ENCODE peak calls at places on chromosomes 7 and 10, in five cellular contexts. K, X, P, I and F are unnamed samples.
A peak's percentile ranks its signal among the peaks of the same experiment; 100 is the strongest.

GRCh38 chr10:96442017-96442643 is 71.6 kb downstream of the TLL2 start:
- DNase-seq in K (no peak), X (no peak), P (no peak), I (no peak), F (no peak)

GRCh38 chr10:121669010-121669366 is 70.7 kb upstream of the FGFR2 start:
- DNase-seq in K (no peak), X (no peak), P (no peak), I (no peak), F (no peak)

GRCh38 chr7:155994253-155994811 is 182.1 kb upstream of the SHH start:
- DNase-seq in K (no peak), X (no peak), P (no peak), I (no peak), F (no peak)

GRCh38 chr10:122112625-122113160 is 123.7 kb downstream of the TACC2 start:
- DNase-seq in K (peak; percentile 87), X (peak; percentile 99), P (peak; percentile 95), I (peak; percentile 96), F (peak; percentile 92)

GRCh38 chr7:38300175-38300574 is 26.7 kb upstream of the TARP start:
- DNase-seq in K (no peak), X (no peak), P (no peak), I (no peak), F (no peak)

GRCh38 chr7:142519077-142519789 is 230.0 kb upstream of the PRSS1 start:
- DNase-seq in K (no peak), X (peak; percentile 58), P (no peak), I (no peak), F (no peak)

GRCh38 chr10:127033116-127033515 is 127.9 kb downstream of the DOCK1 start:
- DNase-seq in K (no peak), X (no peak), P (no peak), I (no peak), F (no peak)

GRCh38 chr10:819326-819725 is 112.2 kb downstream of the LARP4B start:
- DNase-seq in K (no peak), X (peak; percentile 80), P (peak; percentile 62), I (peak; percentile 51), F (no peak)

GRCh38 chr7:77459311-77459726 is 43.2 kb upstream of the GSAP start:
- DNase-seq in K (no peak), X (no peak), P (no peak), I (no peak), F (no peak)

GRCh38 chr10:78851652-78852051 is 217.1 kb upstream of the ZMIZ1 start:
- DNase-seq in K (peak; percentile 41), X (peak; percentile 41), P (no peak), I (no peak), F (no peak)